ENCODE peak calls at places on chromosomes 3 and 15, in seven cellular contexts. O is GM12878, H is foreskin fibroblast, Y is heart left ventricle, X is fibroblast of the aortic adventitia, A is activated B cell treated with CpG ODN at 0.5 μM for 24 hours, S is AG04450. R is an unnamed sample.

GRCh38 chr3:173739716-173740115 is 342.2 kb downstream of the NLGN1 start:
- DNase-seq in Y (no peak), O (no peak), H (no peak), X (no peak), S (no peak), A (no peak), R (no peak)

GRCh38 chr3:98956008-98956407 is 54.5 kb upstream of the DCBLD2 start:
- DNase-seq in Y (no peak), H (no peak), X (no peak), O (no peak), S (no peak), A (no peak), R (no peak)

GRCh38 chr15:99132584-99133287 is 27.9 kb downstream of the SYNM start:
- DNase-seq in A (no peak), H (no peak), X (no peak), O (no peak), Y (no peak), S (no peak), R (no peak)

GRCh38 chr3:149816986-149817385 is 4.0 kb downstream of the RNF13 start:
- DNase-seq in H (peak; percentile 76), O (no peak), A (no peak), S (no peak), X (peak; percentile 55), Y (no peak), R (no peak)

GRCh38 chr3:196016485-196016884 is 65.4 kb downstream of the TFRC start:
- DNase-seq in O (no peak), Y (no peak), A (no peak), H (peak; percentile 64), S (peak; percentile 41), X (peak; percentile 67), R (peak; percentile 28)

GRCh38 chr15:79494392-79494909 is 62.3 kb downstream of the MINAR1 start:
- DNase-seq in S (no peak), O (no peak), H (no peak), X (no peak), A (no peak), Y (no peak), R (no peak)

GRCh38 chr3:47251689-47252088 is 30.9 kb downstream of the KIF9 start:
- DNase-seq in A (no peak), H (no peak), X (no peak), O (no peak), Y (no peak), S (no peak), R (no peak)

GRCh38 chr3:12752803-12753202 is 6.3 kb downstream of the TMEM40 start:
- DNase-seq in Y (no peak), H (no peak), A (no peak), S (no peak), O (peak; percentile 40), X (no peak), R (no peak)

GRCh38 chr3:147257972-147258371 is 148.4 kb downstream of the ZIC4 start:
- DNase-seq in X (no peak), S (no peak), Y (no peak), H (no peak), A (no peak), O (no peak), R (no peak)

GRCh38 chr15:76973362-76973743 is 21.6 kb upstream of the PSTPIP1 start:
- DNase-seq in O (no peak), S (no peak), A (no peak), X (peak; percentile 60), H (no peak), Y (peak; percentile 73), R (no peak)

GRCh38 chr3:51673181-51673801 is 2.2 kb downstream of the TEX264 start:
- DNase-seq in S (no peak), O (no peak), A (no peak), X (no peak), Y (no peak), H (no peak), R (no peak)

GRCh38 chr3:174857301-174857700 is 1.8 kb upstream of the NAALADL2 start:
- DNase-seq in O (no peak), H (no peak), Y (no peak), X (no peak), S (no peak), A (no peak), R (no peak)

GRCh38 chr3:83011471-83011870 is 1250.0 kb upstream of the GBE1 start:
- DNase-seq in Y (no peak), S (no peak), X (no peak), A (no peak), O (no peak), H (no peak), R (no peak)

GRCh38 chr15:43241100-43241499 is 20.3 kb upstream of the EPB42 start:
- DNase-seq in X (peak; percentile 97), A (no peak), Y (no peak), S (no peak), H (peak; percentile 20), O (no peak), R (peak; percentile 44)

GRCh38 chr15:89749951-89750559 is 994 bp downstream of the MESP1 start:
- DNase-seq in O (no peak), X (no peak), A (no peak), H (no peak), S (no peak), Y (no peak), R (no peak)

GRCh38 chr15:58285212-58285920 is 146.4 kb upstream of the LIPC start:
- DNase-seq in S (no peak), H (no peak), O (no peak), Y (no peak), A (no peak), X (no peak), R (no peak)

GRCh38 chr3:153855772-153856171 is 265.4 kb upstream of the ARHGEF26 start:
- DNase-seq in S (no peak), A (no peak), O (no peak), X (no peak), H (no peak), Y (no peak), R (no peak)

GRCh38 chr3:124812291-124813265 is 74.6 kb downstream of the ITGB5 start:
- DNase-seq in S (peak; percentile 95), O (no peak), Y (peak; percentile 72), H (peak; percentile 96), A (no peak), X (peak; percentile 99), R (peak; percentile 84)

GRCh38 chr3:194255252-194256039 is 95.7 kb downstream of the CPN2 start:
- DNase-seq in X (no peak), S (no peak), O (peak; percentile 11), H (no peak), Y (peak; percentile 89), A (no peak), R (no peak)

GRCh38 chr15:80970018-80970657 is 19.5 kb downstream of the MESD start:
- DNase-seq in X (peak; percentile 78), O (no peak), S (no peak), H (peak; percentile 56), Y (no peak), A (no peak), R (no peak)

GRCh38 chr3:50203113-50203852 is 1.8 kb upstream of the SLC38A3 start:
- DNase-seq in X (no peak), Y (peak; percentile 68), A (no peak), H (no peak), O (no peak), S (no peak), R (no peak)

GRCh38 chr15:101288905-101289513 is 6.0 kb downstream of the SNRPA1 start:
- DNase-seq in Y (no peak), A (no peak), S (no peak), O (no peak), X (peak; percentile 66), H (no peak), R (no peak)
- TF ChIP-seq CTCF in Y (peak; percentile 53), A (no peak), S (peak; percentile 60), O (peak; percentile 58), X (peak; percentile 64), H (peak; percentile 42), R (peak; percentile 59)

DNA sequence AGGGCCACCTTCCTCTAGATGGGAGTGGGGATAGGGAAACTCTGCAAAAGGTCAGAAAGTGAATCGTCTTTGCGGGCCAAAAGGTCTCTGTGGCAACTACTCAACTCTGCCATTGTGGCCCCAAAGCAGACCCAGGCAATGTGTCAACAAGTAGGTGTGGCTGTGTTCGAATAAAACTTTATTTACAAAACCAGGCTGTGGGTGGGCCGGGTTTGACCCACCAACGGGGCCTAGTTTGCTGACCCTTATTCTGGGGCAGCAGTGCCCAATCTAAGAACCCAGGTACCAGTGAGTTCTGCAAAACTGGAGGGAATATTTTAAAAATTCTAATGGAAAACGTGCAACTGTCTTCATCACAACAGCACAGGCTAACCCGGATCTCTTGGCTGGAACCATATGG is 40.9 kb downstream of the RORA start:
- DNase-seq in X (no peak), S (no peak), H (no peak), A (no peak), Y (no peak), O (no peak), R (no peak)
- TF ChIP-seq CTCF in X (no peak), S (no peak), H (no peak), A (no peak), Y (no peak), O (no peak), R (no peak)

DNA sequence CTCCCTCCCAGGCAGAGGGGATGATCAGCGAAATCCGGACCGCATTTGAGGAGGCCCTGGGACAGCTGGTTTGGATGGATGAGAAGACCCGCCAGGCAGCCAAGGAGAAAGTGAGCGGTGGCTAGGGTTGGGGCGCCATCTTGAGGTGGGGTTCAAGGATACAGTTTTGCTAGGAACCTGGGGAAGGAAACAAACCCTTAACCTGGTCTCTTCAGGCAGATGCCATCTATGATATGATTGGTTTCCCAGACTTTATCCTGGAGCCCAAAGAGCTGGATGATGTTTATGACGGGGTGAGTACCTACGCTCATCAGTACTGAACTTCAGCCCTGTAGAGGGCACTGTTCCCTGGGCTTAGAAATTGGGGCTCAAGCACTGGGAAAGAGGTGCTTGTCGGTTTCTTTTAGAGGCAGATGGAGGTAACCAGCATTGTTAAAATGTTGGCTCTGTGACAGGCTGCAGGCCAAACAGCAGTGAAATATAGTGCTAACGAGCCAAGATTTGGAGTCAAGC is 9.6 kb upstream of the PSMD2 start:
- DNase-seq in X (peak; percentile 60), A (peak; percentile 30), O (no peak), Y (no peak), H (peak; percentile 25), S (no peak), R (no peak)
- TF ChIP-seq CTCF in X (peak; percentile 59), A (no peak), O (peak; percentile 68), Y (peak; percentile 50), H (peak; percentile 72), S (peak; percentile 71), R (peak; percentile 65)

DNA sequence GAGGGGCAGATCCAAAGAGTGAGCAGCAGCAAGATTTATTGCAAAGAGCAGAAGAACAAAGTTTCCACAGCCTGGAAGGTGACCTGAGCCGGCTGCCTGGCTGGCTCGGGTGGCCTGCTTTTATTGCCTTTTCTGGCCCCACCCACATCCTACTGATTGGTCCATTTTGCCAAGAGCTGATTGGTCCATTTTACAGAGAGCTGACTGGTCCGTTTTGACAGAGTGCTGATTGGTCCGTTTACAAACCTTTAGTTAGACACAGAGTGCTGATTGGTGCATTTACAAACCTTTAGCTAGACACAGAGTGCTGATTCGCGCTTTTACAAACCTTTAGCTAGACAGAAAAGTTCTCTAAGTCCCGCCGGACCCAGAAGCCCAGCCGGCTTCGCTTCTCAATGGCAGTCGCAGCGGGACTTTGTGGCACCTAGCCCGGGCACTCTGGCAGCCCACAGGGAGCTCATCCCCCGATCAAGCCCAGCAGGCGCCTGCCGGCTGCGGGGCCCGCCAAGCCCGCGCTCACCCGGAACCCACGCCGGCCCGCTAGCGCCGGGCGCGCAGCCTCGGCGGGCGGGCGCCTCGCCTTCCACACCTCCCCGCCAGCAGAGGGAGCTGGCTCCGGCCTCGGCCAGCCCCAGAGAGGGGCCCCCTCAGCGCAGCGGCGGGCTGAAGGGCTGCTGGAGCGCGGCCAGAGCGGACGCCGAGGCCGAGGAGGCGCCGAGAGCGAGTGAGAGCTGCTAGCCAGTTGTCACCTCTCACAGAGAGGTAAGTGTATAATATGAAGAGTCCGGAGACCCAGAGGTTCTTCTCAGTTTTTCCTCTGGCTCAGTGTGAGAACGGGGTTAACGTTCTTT is 339.2 kb downstream of the CHL1 start:
- DNase-seq in O (no peak), Y (no peak), A (no peak), S (no peak), X (peak; percentile 10), H (no peak), R (no peak)
- TF ChIP-seq CTCF in O (no peak), Y (no peak), A (no peak), S (peak; percentile 33), X (no peak), H (no peak), R (no peak)